ENCODE peak calls at places on chromosomes 4 and X, in four cellular contexts. M, J, Q and H are unnamed samples.

GRCh38 chrX:86348669-86349068 is 200.4 kb downstream of the DACH2 start:
- DNase-seq in M (no peak), J (no peak), Q (no peak), H (no peak)

GRCh38 chr4:26175016-26175786 is 145.6 kb upstream of the RBPJ start:
- DNase-seq in M (no peak), J (no peak), Q (no peak), H (no peak)

GRCh38 chrX:114038358-114038757 is 545.5 kb upstream of the HTR2C start:
- DNase-seq in M (no peak), J (no peak), Q (no peak), H (no peak)

GRCh38 chr4:1506956-1507721 is 100.9 kb upstream of the NKX1-1 start:
- DNase-seq in M (no peak), J (no peak), Q (no peak), H (no peak)

GRCh38 chr4:120918788-120919187 is 3.7 kb downstream of the PRDM5 start:
- DNase-seq in M (no peak), J (no peak), Q (no peak), H (no peak)

GRCh38 chr4:68498413-68499007 is 51.2 kb downstream of the TMPRSS11E start:
- DNase-seq in M (peak; percentile 29), J (peak; percentile 24), Q (peak; percentile 34), H (peak; percentile 58)

GRCh38 chrX:2497961-2498780 is 2.6 kb downstream of the DHRSX start:
- DNase-seq in M (no peak), J (no peak), Q (no peak), H (no peak)

GRCh38 chr4:118823471-118823870 is 12.5 kb downstream of the SEC24D start:
- DNase-seq in M (no peak), J (no peak), Q (no peak), H (no peak)

GRCh38 chr4:7993671-7994070 is 54.0 kb upstream of the AFAP1 start:
- DNase-seq in M (no peak), J (no peak), Q (no peak), H (no peak)

GRCh38 chr4:182776376-182777058 is 140.7 kb downstream of the DCTD start:
- DNase-seq in M (no peak), J (no peak), Q (no peak), H (no peak)

GRCh38 chrX:52270453-52271116 is 85.9 kb downstream of the MAGED4 start:
- DNase-seq in M (no peak), J (no peak), Q (no peak), H (no peak)

GRCh38 chr4:2296621-2297601 is 35.0 kb upstream of the MXD4 start:
- DNase-seq in M (no peak), J (no peak), Q (no peak), H (no peak)

GRCh38 chr4:10006604-10007435 is 14.5 kb downstream of the SLC2A9 start:
- DNase-seq in M (no peak), J (no peak), Q (no peak), H (no peak)

GRCh38 chrX:79524642-79525041 is 157.5 kb upstream of the ITM2A start:
- DNase-seq in M (no peak), J (no peak), Q (no peak), H (no peak)

GRCh38 chr4:163598028-163598427 is 103.5 kb downstream of the TMA16 start:
- DNase-seq in M (no peak), J (no peak), Q (no peak), H (no peak)

GRCh38 chrX:1841746-1842145 is 226.9 kb downstream of the ASMT start:
- DNase-seq in M (no peak), J (no peak), Q (no peak), H (no peak)

GRCh38 chr4:38133711-38134480 is 173.7 kb downstream of the PTTG2 start:
- DNase-seq in M (no peak), J (no peak), Q (no peak), H (no peak)

GRCh38 chr4:180657881-180658280 is 1585.3 kb upstream of the TENM3 start:
- DNase-seq in M (no peak), J (no peak), Q (no peak), H (no peak)

GRCh38 chr4:23878912-23879732 is 10.7 kb downstream of the PPARGC1A start:
- DNase-seq in M (no peak), J (no peak), Q (no peak), H (no peak)

GRCh38 chrX:100654256-100654655 is 10.3 kb downstream of the SRPX2 start:
- DNase-seq in M (no peak), J (no peak), Q (no peak), H (no peak)

GRCh38 chrX:72306851-72307645 is 1.3 kb upstream of the CITED1 start:
- DNase-seq in M (no peak), J (peak; percentile 18), Q (peak; percentile 45), H (no peak)

GRCh38 chrX:22559506-22559905 is 286.8 kb downstream of the CBLL2 start:
- DNase-seq in M (no peak), J (no peak), Q (no peak), H (no peak)
- TF ChIP-seq CTCF in M (no peak), J (no peak), Q (no peak), H (no peak)

GRCh38 chrX:48028091-48028490 is 21.3 kb downstream of the SPACA5 start:
- DNase-seq in M (no peak), J (no peak), Q (no peak), H (no peak)

GRCh38 chrX:48022740-48023139 is 16.0 kb downstream of the SPACA5 start:
- DNase-seq in M (no peak), J (no peak), Q (no peak), H (no peak)

GRCh38 chrX:48025561-48025960 is 18.8 kb downstream of the SPACA5 start:
- DNase-seq in M (peak; percentile 6), J (peak; percentile 34), Q (peak; percentile 54), H (no peak)

GRCh38 chrX:48021026-48021900 is 14.5 kb downstream of the SPACA5 start:
- DNase-seq in M (peak; percentile 51), J (peak; percentile 51), Q (peak; percentile 73), H (peak; percentile 76)

DNA sequence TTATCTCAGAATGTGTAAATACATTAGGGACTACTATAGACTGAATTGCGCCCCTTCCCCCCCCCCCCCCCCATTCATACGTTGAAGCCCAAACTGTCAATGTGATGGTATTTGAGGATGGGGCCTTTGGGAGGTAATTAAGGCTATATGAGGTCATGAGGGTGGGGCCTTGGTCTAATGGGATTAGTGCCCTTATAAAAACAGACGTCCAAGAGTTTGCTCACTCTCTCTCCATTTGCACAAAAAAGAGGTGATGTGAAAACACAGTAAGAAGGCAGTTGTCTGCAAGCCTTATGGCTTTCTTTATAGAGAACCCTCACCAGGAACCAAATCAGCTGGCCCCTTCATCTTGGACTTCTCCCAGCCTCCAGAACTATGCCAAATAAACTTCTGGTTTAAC is 15.3 kb downstream of the SPACA5 start:
- DNase-seq in M (no peak), J (no peak), Q (no peak), H (no peak)
- H3K4me3 ChIP-seq in M (no peak overlapping the region), J (no peak overlapping the region), Q (no peak overlapping the region), H (no peak overlapping the region)

GRCh38 chrX:153878969-153879653 is 6.9 kb downstream of the L1CAM start:
- DNase-seq in M (no peak), J (no peak), Q (no peak), H (no peak)
- TF ChIP-seq CTCF in M (no peak), J (no peak), Q (no peak), H (no peak)

GRCh38 chr4:41652971-41653370 is 95.6 kb downstream of the PHOX2B start:
- DNase-seq in M (no peak), J (no peak), Q (no peak), H (no peak)
- H3K4me3 ChIP-seq in M (no peak overlapping the region), J (no peak overlapping the region), Q (no peak overlapping the region), H (no peak overlapping the region)

DNA sequence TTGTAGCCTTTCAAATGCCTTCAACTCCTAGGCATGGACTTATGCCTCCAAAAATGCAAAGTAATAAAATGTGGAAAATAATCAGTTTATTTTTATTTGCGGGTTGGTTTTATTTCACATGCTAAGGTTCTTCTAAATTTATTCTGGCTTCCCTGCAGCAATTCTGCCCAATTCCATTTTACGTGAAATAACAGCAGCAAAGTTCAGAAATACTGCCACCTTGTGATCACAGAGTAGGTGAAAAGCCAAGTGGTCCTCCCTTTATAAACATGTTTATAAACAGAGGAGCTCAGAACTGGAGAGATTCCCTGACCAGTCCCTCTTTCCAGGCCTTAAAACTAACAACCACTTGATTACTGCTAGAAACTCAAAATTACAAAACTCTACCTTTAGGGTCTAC is 14.7 kb upstream of the DCHS2 start:
- DNase-seq in M (no peak), J (no peak), Q (peak; percentile 36), H (no peak)
- TF ChIP-seq CTCF in M (no peak), J (no peak), Q (peak; percentile 68), H (peak; percentile 36)